ENCODE peak calls at places on chromosomes 12 and 14, in seven cellular contexts. B is AG20443, M is IMR-90, W is upper lobe of right lung, S is COR-L47, V is occipital lobe, L is AML-193. P is an unnamed sample.

GRCh38 chr14:65170318-65170717 is 68.0 kb upstream of the MAX start:
- DNase-seq in B (no peak), M (no peak), W (no peak), S (no peak), V (no peak), L (no peak), P (no peak)

GRCh38 chr12:54631988-54632728 is 2.5 kb downstream of the LACRT start:
- DNase-seq in B (no peak), M (no peak), W (no peak), S (no peak), V (no peak), L (no peak), P (no peak)

GRCh38 chr14:35296505-35296904 is 4.3 kb downstream of the PSMA6 start:
- DNase-seq in B (no peak), M (no peak), W (no peak), S (no peak), V (no peak), L (no peak), P (no peak)

GRCh38 chr12:104490850-104491249 is 34.1 kb downstream of the CHST11 start:
- DNase-seq in B (no peak), M (no peak), W (no peak), S (peak), V (no peak), L (no peak), P (no peak)

GRCh38 chr14:92481386-92481785 is 32.2 kb upstream of the RIN3 start:
- DNase-seq in B (peak), M (peak), W (no peak), S (no peak), V (no peak), L (no peak), P (no peak)

GRCh38 chr14:68143341-68143807 is 323.8 kb downstream of the RAD51B start:
- DNase-seq in B (peak), M (peak), W (no peak), S (no peak), V (no peak), L (no peak), P (peak)

GRCh38 chr12:66352197-66352596 is 49.9 kb downstream of the HELB start:
- DNase-seq in B (peak), M (peak), W (no peak), S (no peak), V (no peak), L (peak), P (peak)

GRCh38 chr14:100241279-100241678 is 2.3 kb downstream of the YY1 start:
- DNase-seq in B (no peak), M (no peak), W (no peak), S (no peak), V (no peak), L (no peak), P (no peak)

GRCh38 chr12:109771746-109772621 is 58.4 kb downstream of the FAM222A start:
- DNase-seq in B (no peak), M (no peak), W (peak), S (no peak), V (no peak), L (no peak), P (no peak)

GRCh38 chr12:46831335-46832083 is 5.7 kb upstream of the SLC38A4 start:
- DNase-seq in B (peak), M (no peak), W (peak), S (no peak), V (no peak), L (no peak), P (peak)

GRCh38 chr14:60753264-60754126 is 18.9 kb downstream of the MNAT1 start:
- DNase-seq in B (no peak), M (peak), W (no peak), S (no peak), V (no peak), L (peak), P (no peak)

GRCh38 chr12:98126637-98127335 is 388.6 kb upstream of the TMPO start:
- DNase-seq in B (no peak), M (no peak), W (no peak), S (no peak), V (no peak), L (no peak), P (no peak)

GRCh38 chr14:72876021-72876709 is 17.7 kb downstream of the DPF3 start:
- DNase-seq in B (no peak), M (no peak), W (no peak), S (no peak), V (no peak), L (no peak), P (no peak)

GRCh38 chr12:95336387-95337067 is 118.9 kb downstream of the VEZT start:
- DNase-seq in B (peak), M (peak), W (peak), S (peak), V (peak), L (no peak), P (peak)

P was measured in EL.